ENCODE peak calls at places on chromosomes 13 and 19, in four cellular contexts. T is heart left ventricle, D is left lung, G is adrenal gland. I is an unnamed sample.

GRCh38 chr13:23554000-23554399 is 16.2 kb upstream of the TNFRSF19 start:
- DNase-seq in T (no peak), D (no peak), G (no peak), I (no peak)

GRCh38 chr13:112688560-112689497 is 1.0 kb upstream of the ATP11A start:
- DNase-seq in T (no peak), D (peak; percentile 80), G (peak; percentile 67), I (no peak)

GRCh38 chr19:34269968-34270621 is 15.7 kb downstream of the GARRE1 start:
- DNase-seq in T (no peak), D (no peak), G (peak; percentile 87), I (peak; percentile 71)

GRCh38 chr13:102326381-102327118 is 75.3 kb downstream of the FGF14 start:
- DNase-seq in T (no peak), D (no peak), G (no peak), I (no peak)

GRCh38 chr19:31232220-31232619 is 117.0 kb downstream of the TSHZ3 start:
- DNase-seq in T (no peak), D (no peak), G (no peak), I (no peak)

GRCh38 chr13:112253631-112254030 is 122.5 kb upstream of the SPACA7 start:
- DNase-seq in T (peak; percentile 37), D (no peak), G (peak; percentile 23), I (peak; percentile 19)

GRCh38 chr13:99087954-99088491 is 110.2 kb upstream of the DOCK9 start:
- DNase-seq in T (no peak), D (no peak), G (no peak), I (peak; percentile 38)

GRCh38 chr19:55493052-55493649 is 4.9 kb downstream of the SSC5D start:
- DNase-seq in T (no peak), D (peak; percentile 58), G (no peak), I (no peak)

GRCh38 chr13:109750376-109750775 is 36.0 kb downstream of the IRS2 start:
- DNase-seq in T (no peak), D (no peak), G (peak; percentile 50), I (no peak)

GRCh38 chr13:102460806-102461205 is 59.0 kb upstream of the FGF14 start:
- DNase-seq in T (no peak), D (no peak), G (no peak), I (no peak)

GRCh38 chr19:55259540-55260210 is 858 bp upstream of the PPP6R1 start:
- DNase-seq in T (no peak), D (peak; percentile 78), G (no peak), I (no peak)

GRCh38 chr19:36748431-36749275 is 24.0 kb downstream of the ZNF850 start:
- DNase-seq in T (no peak), D (no peak), G (no peak), I (no peak)
- H3K4me3 ChIP-seq in T (no peak overlapping the region), D (no peak overlapping the region), G (no peak overlapping the region), I (peak overlapping the region; percentile 6)

GRCh38 chr13:49455016-49455398 is 10.9 kb downstream of the SETDB2 start:
- DNase-seq in T (no peak), D (no peak), G (no peak), I (no peak)

GRCh38 chr13:49454388-49455015 is 10.4 kb downstream of the SETDB2 start:
- DNase-seq in T (no peak), D (no peak), G (no peak), I (no peak)

GRCh38 chr13:49456156-49456555 is 12.1 kb downstream of the SETDB2 start:
- DNase-seq in T (no peak), D (no peak), G (no peak), I (no peak)

GRCh38 chr13:49457221-49457620 is 13.1 kb downstream of the SETDB2 start:
- DNase-seq in T (no peak), D (no peak), G (peak; percentile 68), I (no peak)

DNA sequence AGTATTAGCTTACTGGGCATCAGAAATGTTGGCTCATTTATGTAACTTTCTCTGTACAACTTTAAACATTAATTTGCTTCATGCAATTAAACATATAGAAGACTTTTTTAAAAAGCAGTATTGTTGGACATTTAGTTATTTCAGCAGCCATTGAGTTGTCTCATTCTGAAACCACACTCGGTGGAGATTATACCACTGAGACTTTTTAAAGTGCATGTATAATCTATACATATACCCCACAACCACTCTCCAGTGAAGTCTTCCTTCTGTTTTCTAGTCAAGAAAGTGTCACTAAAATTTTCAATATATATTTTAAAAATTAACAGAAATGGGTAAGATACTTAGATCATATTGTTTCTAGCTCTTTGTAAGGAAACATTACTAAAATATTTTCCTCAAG is 15.5 kb downstream of the SETDB2 start:
- DNase-seq in T (no peak), D (no peak), G (no peak), I (no peak)
- H3K4me1 ChIP-seq in T (peaks cover 4% of the 10 kb centered on the region), D (peaks cover 4% of the 10 kb centered on the region), G (peaks cover 27% of the 10 kb centered on the region), I (peaks cover 4% of the 10 kb centered on the region)

GRCh38 chr13:20190481-20191310 is 2.0 kb downstream of the GJB2 start:
- DNase-seq in T (no peak), D (no peak), G (no peak), I (no peak)

GRCh38 chr13:20191311-20191901 is 1.3 kb downstream of the GJB2 start:
- DNase-seq in T (no peak), D (no peak), G (no peak), I (no peak)

GRCh38 chr13:20192470-20193141 is at the start of gene GJB2:
- DNase-seq in T (no peak), D (peak; percentile 80), G (no peak), I (no peak)

GRCh38 chr13:20193142-20193923 is 595 bp upstream of the GJB2 start:
- DNase-seq in T (no peak), D (peak; percentile 72), G (no peak), I (no peak)

GRCh38 chr13:20191902-20192469 is 752 bp downstream of the GJB2 start:
- DNase-seq in T (no peak), D (peak; percentile 60), G (no peak), I (no peak)
- H3K27ac ChIP-seq in T (no peak overlapping the region), D (no peak overlapping the region), G (no peak overlapping the region), I (no peak overlapping the region)

GRCh38 chr13:87498681-87499080 is 172.5 kb upstream of the SLITRK5 start:
- DNase-seq in T (no peak), D (no peak), G (no peak), I (no peak)
- H3K4me3 ChIP-seq in T (no peak overlapping the region), D (no peak overlapping the region), G (no peak overlapping the region), I (no peak overlapping the region)

GRCh38 chr19:46347985-46348384 is 1.1 kb downstream of the PPP5C start:
- DNase-seq in T (no peak), D (no peak), G (no peak), I (no peak)
- H3K4me1 ChIP-seq in T (peaks cover 57% of the 10 kb centered on the region), D (peaks cover 54% of the 10 kb centered on the region), G (peaks cover 54% of the 10 kb centered on the region), I (peaks cover 53% of the 10 kb centered on the region)

I was measured in CD8-positive, alpha-beta T cell.